ENCODE peak calls at places on chromosomes 4 and X, in five cellular contexts. H, V, T, M and S are unnamed samples.

GRCh38 chr4:147198411-147199051 is 252.9 kb upstream of the TTC29 start:
- DNase-seq in H (no peak), V (no peak), T (no peak), M (peak), S (no peak)

GRCh38 chrX:133655262-133655913 is 240.1 kb upstream of the GPC4 start:
- DNase-seq in H (no peak), V (no peak), T (no peak), M (no peak), S (no peak)

GRCh38 chr4:70718811-70719604 is 2.8 kb upstream of the RUFY3 start:
- DNase-seq in H (no peak), V (no peak), T (no peak), M (no peak), S (no peak)

GRCh38 chrX:73916931-73917657 is 354.1 kb downstream of the CHIC1 start:
- DNase-seq in H (no peak), V (peak), T (no peak), M (peak), S (no peak)

GRCh38 chr4:10015140-10015753 is 6.0 kb downstream of the SLC2A9 start:
- DNase-seq in H (peak), V (no peak), T (peak), M (peak), S (peak)

GRCh38 chr4:189278559-189279165 is 662.0 kb upstream of the FRG1 start:
- DNase-seq in H (no peak), V (no peak), T (no peak), M (no peak), S (no peak)

GRCh38 chrX:21745756-21746155 is 12.2 kb downstream of the SMPX start:
- DNase-seq in H (peak), V (peak), T (peak), M (peak), S (peak)

GRCh38 chrX:39630344-39630743 is 467.4 kb downstream of the BCOR start:
- DNase-seq in H (no peak), V (no peak), T (no peak), M (no peak), S (no peak)

GRCh38 chr4:146112389-146112788 is 63.1 kb upstream of the LSM6 start:
- DNase-seq in H (no peak), V (no peak), T (no peak), M (no peak), S (no peak)

GRCh38 chr4:74886490-74886889 is 46.4 kb upstream of the PARM1 start:
- DNase-seq in H (no peak), V (no peak), T (no peak), M (peak), S (no peak)

GRCh38 chrX:1430451-1430850 is 22.3 kb downstream of the ASMTL start:
- DNase-seq in H (no peak), V (no peak), T (peak), M (no peak), S (no peak)
- TF ChIP-seq POLR2A in H (no peak), V (no peak), T (no peak), M (no peak), S (no peak)

GRCh38 chrX:107627792-107628661 is at the start of gene PRPS1:
- DNase-seq in H (peak), V (peak), T (peak), M (peak), S (peak)
- TF ChIP-seq POLR2A in H (peak), V (peak), T (peak), M (peak), S (peak)

GRCh38 chrX:107674480-107675364 is 46.4 kb downstream of the PRPS1 start:
- DNase-seq in H (peak), V (no peak), T (peak), M (no peak), S (peak)
- TF ChIP-seq POLR2A in H (peak), V (no peak), T (no peak), M (no peak), S (peak)

DNA sequence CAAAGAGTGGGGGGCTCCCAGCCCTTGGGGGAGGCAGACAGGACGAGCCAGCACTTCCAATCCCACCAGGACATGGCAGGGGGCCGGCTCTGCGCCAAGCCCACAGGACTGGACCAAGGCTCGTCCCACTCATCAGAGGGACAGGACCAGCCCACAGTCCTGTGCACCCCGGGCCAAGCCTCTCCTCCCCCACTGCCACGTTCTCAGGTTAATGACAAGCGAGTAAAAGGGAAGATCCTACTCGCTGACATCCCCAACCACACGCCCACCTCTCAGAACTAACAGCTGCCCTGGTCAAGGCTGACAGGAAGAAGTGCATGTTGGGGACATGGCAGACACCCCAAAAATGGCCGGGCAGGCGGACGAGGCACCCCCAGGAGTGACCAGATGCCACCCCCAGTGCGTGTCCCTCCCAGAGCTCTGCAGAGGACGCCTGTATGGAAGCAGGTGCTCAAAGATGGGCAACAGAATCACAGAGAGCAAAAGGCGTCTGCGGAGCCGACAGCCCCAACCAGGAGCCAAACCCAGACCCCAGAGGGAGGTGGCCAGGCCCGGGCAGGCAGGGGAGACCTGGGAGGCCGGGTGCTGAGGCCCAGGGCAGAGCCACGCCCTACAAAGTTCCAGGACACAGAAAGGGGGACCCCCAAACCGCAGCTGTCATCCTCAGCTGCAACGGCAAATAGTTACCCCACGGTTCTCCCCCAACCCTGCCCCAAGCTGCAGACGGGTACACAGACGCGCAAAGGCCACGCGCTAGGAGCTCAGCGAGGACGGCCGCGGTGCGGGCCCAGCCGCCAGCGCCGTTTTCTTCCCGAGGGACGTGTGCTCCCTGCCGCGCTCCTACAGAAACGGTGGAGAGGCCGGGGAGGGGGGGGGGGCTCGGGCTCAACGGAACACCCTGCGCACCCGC is 1.8 kb downstream of the CTBP1 start:
- DNase-seq in H (no peak), V (no peak), T (peak), M (no peak), S (peak)
- TF ChIP-seq POLR2A in H (no peak), V (no peak), T (no peak), M (peak), S (no peak)

GRCh38 chrX:71254092-71254941 is at the start of gene ZMYM3:
- DNase-seq in H (peak), V (peak), T (peak), M (peak), S (peak)
- TF ChIP-seq POLR2A in H (no peak), V (no peak), T (peak), M (peak), S (peak)

GRCh38 chrX:153386097-153386496 is 15.1 kb downstream of the PNMA6E start:
- DNase-seq in H (no peak), V (no peak), T (no peak), M (no peak), S (no peak)
- TF ChIP-seq POLR2A in H (no peak), V (no peak), T (no peak), M (no peak), S (no peak)

GRCh38 chr4:48215977-48216376 is 53.7 kb downstream of the TEC start:
- DNase-seq in H (no peak), V (no peak), T (no peak), M (no peak), S (no peak)

GRCh38 chr4:48216563-48216962 is 53.1 kb downstream of the TEC start:
- DNase-seq in H (no peak), V (no peak), T (no peak), M (no peak), S (no peak)

GRCh38 chr4:48212165-48212564 is 57.5 kb downstream of the TEC start:
- DNase-seq in H (no peak), V (no peak), T (no peak), M (no peak), S (peak)
- TF ChIP-seq POLR2A in H (no peak), V (no peak), T (no peak), M (no peak), S (no peak)

DNA sequence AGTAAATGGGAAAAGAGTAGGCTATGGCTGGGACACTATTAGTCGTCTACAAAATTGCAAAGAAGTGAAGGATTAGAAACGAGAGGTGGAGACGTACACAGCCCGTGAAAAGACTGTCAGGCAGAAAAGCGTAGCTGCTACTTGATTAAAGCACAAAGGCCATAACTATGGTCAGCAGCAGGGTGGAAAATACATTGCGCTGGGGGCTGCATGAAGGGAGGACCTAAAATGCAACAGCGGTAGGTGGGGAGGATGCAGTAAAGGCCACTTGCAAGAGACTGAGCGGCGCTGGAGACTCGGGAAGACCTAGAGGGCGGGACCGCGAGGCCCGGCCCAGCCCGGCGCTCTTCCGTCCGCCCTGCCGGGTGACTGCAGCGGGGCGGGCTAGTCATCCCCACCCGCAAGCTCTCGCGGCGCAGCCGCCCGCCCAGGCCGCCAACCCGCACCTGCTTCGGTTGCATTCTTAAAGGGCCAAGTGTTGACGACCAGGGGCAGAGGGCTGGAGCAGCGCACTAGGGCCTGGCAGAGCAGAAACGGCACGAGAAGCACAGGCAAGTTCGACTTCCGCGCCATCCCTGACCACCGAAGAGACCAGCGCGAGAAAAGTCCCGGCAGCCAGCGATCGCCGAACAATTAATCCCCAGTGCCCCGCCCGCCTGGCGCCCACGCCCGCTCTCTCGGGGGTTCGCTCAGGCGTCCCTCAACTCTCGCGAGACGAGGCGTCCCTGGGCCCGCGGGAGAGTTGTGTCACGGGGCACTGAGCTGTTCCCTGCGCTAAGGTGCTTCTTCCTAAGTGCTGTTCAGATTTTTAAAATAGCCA is at the start of gene AGA:
- DNase-seq in H (peak), V (peak), T (peak), M (peak), S (peak)
- TF ChIP-seq POLR2A in H (peak), V (peak), T (peak), M (peak), S (peak)

GRCh38 chr4:87868482-87868881 is 35.7 kb downstream of the MEPE start:
- DNase-seq in H (no peak), V (no peak), T (no peak), M (no peak), S (no peak)

GRCh38 chr4:87864321-87864720 is 31.6 kb downstream of the MEPE start:
- DNase-seq in H (no peak), V (no peak), T (no peak), M (no peak), S (no peak)

GRCh38 chr4:87863486-87863885 is 30.7 kb downstream of the MEPE start:
- DNase-seq in H (no peak), V (no peak), T (no peak), M (no peak), S (no peak)

GRCh38 chr4:87865288-87865687 is 32.5 kb downstream of the MEPE start:
- DNase-seq in H (no peak), V (no peak), T (no peak), M (peak), S (no peak)

GRCh38 chr4:87865960-87866598 is 33.3 kb downstream of the MEPE start:
- DNase-seq in H (no peak), V (no peak), T (no peak), M (no peak), S (no peak)
- TF ChIP-seq POLR2A in H (no peak), V (no peak), T (no peak), M (no peak), S (no peak)